ENCODE peak calls at places on chromosomes 13 and 19, in ten cellular contexts. A is adrenal gland, G is HTR-8/SVneo, O is substantia nigra, K is islet precursor cell, Z is NCI-H2029, D is NAMALWA, R is cortex of kidney, C is heart right ventricle, W is T-helper 22 cell. M is an unnamed sample.

GRCh38 chr19:14916848-14917247 is 24.4 kb upstream of the OR7C2 start:
- DNase-seq in A (no peak), G (no peak), O (no peak), K (no peak), Z (no peak), D (no peak), R (no peak), C (no peak), W (no peak), M (no peak)

GRCh38 chr19:1774999-1775772 is 21.9 kb downstream of the ONECUT3 start:
- DNase-seq in A (no peak), G (peak), O (no peak), K (peak), Z (peak), D (peak), R (no peak), C (no peak), W (no peak), M (no peak)

GRCh38 chr13:72852207-72852606 is 70.3 kb downstream of the PIBF1 start:
- DNase-seq in A (no peak), G (no peak), O (no peak), K (no peak), Z (no peak), D (no peak), R (no peak), C (no peak), W (no peak), M (no peak)

GRCh38 chr13:50198508-50198907 is 183.3 kb downstream of the KCNRG start:
- DNase-seq in A (no peak), G (no peak), O (no peak), K (no peak), Z (no peak), D (no peak), R (no peak), C (no peak), W (no peak), M (no peak)

GRCh38 chr13:25901460-25902376 is 150.1 kb downstream of the SHISA2 start:
- DNase-seq in A (no peak), G (peak), O (no peak), K (no peak), Z (peak), D (no peak), R (no peak), C (no peak), W (peak), M (peak)

GRCh38 chr13:74839656-74840055 is 642.3 kb downstream of the TBC1D4 start:
- DNase-seq in A (no peak), G (no peak), O (no peak), K (no peak), Z (no peak), D (no peak), R (no peak), C (no peak), W (no peak), M (no peak)

GRCh38 chr19:56153507-56153906 is 12.4 kb downstream of the ZNF444 start:
- DNase-seq in A (no peak), G (no peak), O (no peak), K (peak), Z (no peak), D (no peak), R (no peak), C (no peak), W (no peak), M (no peak)

GRCh38 chr19:30629086-30629485 is 256.9 kb downstream of the ZNF536 start:
- DNase-seq in A (no peak), G (no peak), O (no peak), K (no peak), Z (no peak), D (no peak), R (no peak), C (no peak), W (no peak), M (no peak)

GRCh38 chr13:113562085-113562749 is 22.3 kb upstream of the TFDP1 start:
- DNase-seq in A (peak), G (peak), O (no peak), K (peak), Z (no peak), D (peak), R (no peak), C (peak), W (no peak), M (no peak)

GRCh38 chr19:48842744-48843162 is 6.5 kb upstream of the HSD17B14 start:
- DNase-seq in A (peak), G (peak), O (peak), K (peak), Z (peak), D (peak), R (no peak), C (peak), W (no peak), M (peak)

GRCh38 chr19:3465552-3465951 is 14.8 kb downstream of the SMIM24 start:
- DNase-seq in A (no peak), G (no peak), O (no peak), K (no peak), Z (no peak), D (no peak), R (no peak), C (no peak), W (no peak), M (no peak)

GRCh38 chr19:55443045-55443823 is at the start of gene SHISA7:
- DNase-seq in A (no peak), G (no peak), O (peak), K (no peak), Z (no peak), D (no peak), R (no peak), C (no peak), W (no peak), M (no peak)

GRCh38 chr19:46487802-46488445 is 7.7 kb downstream of the PNMA8B start:
- DNase-seq in A (peak), G (peak), O (peak), K (peak), Z (peak), D (peak), R (no peak), C (peak), W (peak), M (peak)

GRCh38 chr13:100361504-100361903 is 227.1 kb downstream of the GGACT start:
- DNase-seq in A (no peak), G (no peak), O (no peak), K (no peak), Z (no peak), D (no peak), R (no peak), C (no peak), W (no peak), M (no peak)

GRCh38 chr13:79435549-79435948 is 29.5 kb upstream of the RBM26 start:
- DNase-seq in A (no peak), G (no peak), O (no peak), K (no peak), Z (no peak), D (no peak), R (no peak), C (no peak), W (no peak), M (no peak)

GRCh38 chr19:33194527-33194883 is 375 bp downstream of the LRP3 start:
- DNase-seq in A (no peak), G (no peak), O (no peak), K (no peak), Z (no peak), D (no peak), R (no peak), C (no peak), W (no peak), M (no peak)

GRCh38 chr19:1261512-1261862 is 7.6 kb upstream of the CIRBP start:
- DNase-seq in A (no peak), G (no peak), O (no peak), K (no peak), Z (no peak), D (peak), R (no peak), C (peak), W (no peak), M (no peak)

GRCh38 chr19:17555480-17555928 is at the start of gene COLGALT1:
- DNase-seq in A (peak), G (peak), O (peak), K (peak), Z (peak), D (peak), R (no peak), C (peak), W (peak), M (peak)

GRCh38 chr13:98478134-98479129 is 98.5 kb downstream of the STK24 start:
- DNase-seq in A (no peak), G (peak), O (no peak), K (no peak), Z (no peak), D (no peak), R (no peak), C (no peak), W (peak), M (peak)

GRCh38 chr13:86882107-86882506 is 789.1 kb upstream of the SLITRK5 start:
- DNase-seq in A (no peak), G (no peak), O (no peak), K (no peak), Z (no peak), D (no peak), R (no peak), C (no peak), W (no peak), M (no peak)

GRCh38 chr13:72205773-72206172 is 338.8 kb upstream of the DACH1 start:
- DNase-seq in A (no peak), G (no peak), O (no peak), K (no peak), Z (no peak), D (no peak), R (no peak), C (no peak), W (no peak), M (peak)

GRCh38 chr19:38893341-38893771 is 6.1 kb downstream of the SIRT2 start:
- DNase-seq in A (peak), G (no peak), O (no peak), K (peak), Z (no peak), D (no peak), R (no peak), C (no peak), W (no peak), M (no peak)

GRCh38 chr19:52198678-52199077 is 8.8 kb downstream of the PPP2R1A start:
- DNase-seq in A (no peak), G (no peak), O (no peak), K (no peak), Z (no peak), D (no peak), R (no peak), C (no peak), W (no peak), M (no peak)

GRCh38 chr13:29497137-29497654 is 98.3 kb downstream of the SLC7A1 start:
- DNase-seq in A (no peak), G (no peak), O (no peak), K (peak), Z (no peak), D (no peak), R (no peak), C (peak), W (no peak), M (no peak)

GRCh38 chr13:50410921-50411712 is 395.9 kb downstream of the KCNRG start:
- DNase-seq in A (peak), G (peak), O (no peak), K (peak), Z (no peak), D (no peak), R (no peak), C (no peak), W (no peak), M (peak)

GRCh38 chr19:32539240-32539916 is 41.6 kb upstream of the PDCD5 start:
- DNase-seq in A (no peak), G (no peak), O (no peak), K (no peak), Z (no peak), D (no peak), R (no peak), C (no peak), W (no peak), M (no peak)

GRCh38 chr19:42208612-42209011 is 8.9 kb downstream of the DEDD2 start:
- DNase-seq in A (no peak), G (no peak), O (no peak), K (no peak), Z (peak), D (no peak), R (no peak), C (no peak), W (no peak), M (no peak)

GRCh38 chr13:110319774-110320509 is 12.9 kb downstream of the COL4A2 start:
- DNase-seq in A (no peak), G (peak), O (no peak), K (peak), Z (no peak), D (no peak), R (no peak), C (no peak), W (no peak), M (peak)

GRCh38 chr13:80654638-80655249 is 313.8 kb upstream of the SPRY2 start:
- DNase-seq in A (peak), G (no peak), O (no peak), K (no peak), Z (no peak), D (no peak), R (no peak), C (no peak), W (no peak), M (no peak)

GRCh38 chr19:343451-343931 is 1.1 kb downstream of the MIER2 start:
- DNase-seq in A (no peak), G (no peak), O (no peak), K (no peak), Z (no peak), D (no peak), R (no peak), C (no peak), W (no peak), M (no peak)

GRCh38 chr13:106151056-106151699 is 384.3 kb downstream of the EFNB2 start:
- DNase-seq in A (no peak), G (peak), O (no peak), K (peak), Z (no peak), D (no peak), R (no peak), C (no peak), W (no peak), M (peak)

GRCh38 chr19:58095328-58095727 is 2.7 kb downstream of the ZSCAN18 start:
- DNase-seq in A (no peak), G (no peak), O (no peak), K (no peak), Z (no peak), D (no peak), R (no peak), C (no peak), W (no peak), M (no peak)

GRCh38 chr13:114078501-114079451 is 53.6 kb downstream of the RASA3 start:
- DNase-seq in A (peak), G (no peak), O (no peak), K (no peak), Z (no peak), D (no peak), R (no peak), C (no peak), W (no peak), M (no peak)

GRCh38 chr13:59982631-59983382 is 180.9 kb downstream of the DIAPH3 start:
- DNase-seq in A (no peak), G (no peak), O (no peak), K (no peak), Z (no peak), D (no peak), R (no peak), C (no peak), W (no peak), M (no peak)

GRCh38 chr19:16308081-16308480 is 16.5 kb upstream of the KLF2 start:
- DNase-seq in A (no peak), G (no peak), O (no peak), K (no peak), Z (no peak), D (no peak), R (no peak), C (no peak), W (no peak), M (no peak)

M was measured in RCC 7860.